ENCODE peak calls at places on chromosomes 6 and 20, in five cellular contexts. T is A172, M is uterus, I is AG10803, L is SK-N-DZ. B is an unnamed sample.

GRCh38 chr20:58372836-58373235 is 16.2 kb upstream of the VAPB start:
- DNase-seq in T (no peak), M (no peak), I (no peak), L (no peak), B (peak)

GRCh38 chr6:154276810-154277577 is 79.6 kb downstream of the IPCEF1 start:
- DNase-seq in T (peak), M (no peak), I (peak), L (peak), B (no peak)

GRCh38 chr6:15691250-15691869 is 28.5 kb upstream of the DTNBP1 start:
- DNase-seq in T (peak), M (peak), I (peak), L (peak), B (peak)

GRCh38 chr6:43516367-43516696 is 394 bp downstream of the YIPF3 start:
- DNase-seq in T (no peak), M (no peak), I (no peak), L (no peak), B (no peak)

GRCh38 chr20:45087814-45088213 is 13.1 kb downstream of the KCNS1 start:
- DNase-seq in T (no peak), M (no peak), I (peak), L (no peak), B (no peak)

GRCh38 chr20:17626217-17627007 is 55.6 kb downstream of the RRBP1 start:
- DNase-seq in T (no peak), M (no peak), I (no peak), L (no peak), B (no peak)

GRCh38 chr6:11110921-11111768 is at the start of gene ERVFRD-1:
- DNase-seq in T (no peak), M (no peak), I (no peak), L (no peak), B (no peak)

GRCh38 chr6:52598123-52598823 is 21.4 kb upstream of the TRAM2 start:
- DNase-seq in T (peak), M (peak), I (peak), L (peak), B (no peak)

GRCh38 chr6:125765944-125766343 is 16.5 kb downstream of the HEY2 start:
- DNase-seq in T (no peak), M (no peak), I (no peak), L (no peak), B (no peak)

GRCh38 chr20:63284544-63284949 is 8.4 kb upstream of the COL20A1 start:
- DNase-seq in T (no peak), M (no peak), I (no peak), L (no peak), B (no peak)

GRCh38 chr20:24764825-24765224 is 184.2 kb upstream of the CST7 start:
- DNase-seq in T (no peak), M (no peak), I (no peak), L (no peak), B (no peak)

GRCh38 chr6:80457044-80457933 is 350.8 kb downstream of the BCKDHB start:
- DNase-seq in T (peak), M (peak), I (peak), L (no peak), B (peak)

GRCh38 chr6:17393335-17394191 is at the start of gene CAP2:
- DNase-seq in T (peak), M (peak), I (peak), L (peak), B (peak)

GRCh38 chr20:4835244-4836177 is 113.8 kb downstream of the PRND start:
- DNase-seq in T (no peak), M (peak), I (peak), L (peak), B (no peak)

GRCh38 chr6:134744301-134744700 is 205.6 kb downstream of the ALDH8A1 start:
- DNase-seq in T (peak), M (no peak), I (peak), L (no peak), B (no peak)

GRCh38 chr20:44137210-44137781 is 49.7 kb downstream of the JPH2 start:
- DNase-seq in T (peak), M (peak), I (peak), L (no peak), B (no peak)

GRCh38 chr6:37663016-37663810 is 34.5 kb downstream of the MDGA1 start:
- DNase-seq in T (no peak), M (no peak), I (peak), L (no peak), B (no peak)

GRCh38 chr6:161850572-161850971 is 576.7 kb upstream of the AGPAT4 start:
- DNase-seq in T (no peak), M (no peak), I (no peak), L (no peak), B (no peak)

GRCh38 chr20:63117151-63117550 is 98.8 kb downstream of the YTHDF1 start:
- DNase-seq in T (no peak), M (no peak), I (no peak), L (no peak), B (no peak)

GRCh38 chr20:45350217-45350616 is 2.0 kb upstream of the SDC4 start:
- DNase-seq in T (no peak), M (no peak), I (peak), L (no peak), B (no peak)

GRCh38 chr6:42400886-42401604 is 50.7 kb downstream of the TRERF1 start:
- DNase-seq in T (no peak), M (no peak), I (no peak), L (no peak), B (no peak)

GRCh38 chr6:14792118-14792955 is 453.5 kb upstream of the JARID2 start:
- DNase-seq in T (no peak), M (no peak), I (peak), L (no peak), B (no peak)

GRCh38 chr6:25635886-25636317 is 16.1 kb upstream of the SCGN start:
- DNase-seq in T (no peak), M (no peak), I (no peak), L (no peak), B (no peak)

B was measured in T47D.